ENCODE peak calls at places on chromosomes 4 and X, in nine cellular contexts. L is brain microvascular endothelial cell; U is foreskin melanocyte; R is Calu3; P is AG04449; G is NCI-H774; Z is KBM-7; E is activated CD8-positive, alpha-beta T cell treated with anti-CD3 and anti-CD28 coated beads for 36 hours; J is EH. C is an unnamed sample.

GRCh38 chr4:76895619-76896018 is 2.3 kb downstream of the SOWAHB start:
- DNase-seq in L (no peak), G (no peak), R (no peak), P (no peak), Z (no peak), E (no peak), U (no peak), J (no peak), C (no peak)

GRCh38 chrX:134660627-134661026 is 2.4 kb upstream of the PLAC1 start:
- DNase-seq in U (no peak), G (no peak), R (no peak), E (no peak), P (no peak), Z (no peak), L (no peak), J (peak; percentile 49), C (no peak)

GRCh38 chr4:174154455-174154854 is 129.0 kb downstream of the FBXO8 start:
- DNase-seq in E (no peak), U (no peak), L (peak; percentile 81), J (peak; percentile 49), Z (no peak), P (peak; percentile 7), G (peak; percentile 46), R (peak; percentile 1), C (no peak)

GRCh38 chrX:70504772-70505450 is 60.3 kb downstream of the DLG3 start:
- DNase-seq in U (no peak), Z (no peak), G (no peak), P (no peak), E (peak; percentile 68), J (no peak), R (no peak), L (no peak), C (no peak)

GRCh38 chrX:85243761-85244410 is at the start of the genes SATL1 and ZNF711:
- DNase-seq in G (peak; percentile 81), Z (peak; percentile 79), L (peak; percentile 29), J (peak; percentile 47), U (no peak), P (no peak), R (peak; percentile 44), E (peak; percentile 41), C (peak; percentile 4)

GRCh38 chrX:100368167-100368566 is 41.9 kb downstream of the PCDH19 start:
- DNase-seq in J (peak; percentile 2), E (peak; percentile 1), L (no peak), R (peak; percentile 18), G (no peak), U (no peak), Z (peak; percentile 12), P (no peak), C (no peak)

GRCh38 chr4:98253499-98253898 is 7.7 kb upstream of the RAP1GDS1 start:
- DNase-seq in U (no peak), R (no peak), L (no peak), P (no peak), G (no peak), E (no peak), Z (no peak), J (no peak), C (no peak)

GRCh38 chrX:111168314-111168713 is 72.3 kb downstream of the PAK3 start:
- DNase-seq in J (peak; percentile 0), G (peak; percentile 71), R (no peak), L (no peak), E (peak; percentile 1), P (no peak), Z (peak; percentile 19), U (peak; percentile 2), C (no peak)

C was measured in stimulated activated CD4-positive, alpha-beta T cell treated with anti-CD3 and anti-CD28 coated beads, Interleukin-1b, Interleukin-23, amount 100 ng/mL, for 24 hours.